ENCODE peak calls at places on chromosome 17, in nine cellular contexts. V, U, F, I, O, K, G, N and Y are unnamed samples.
A peak's percentile ranks its signal among the peaks of the same experiment; 100 is the strongest.

GRCh38 chr17:81935709-81936084 is 1.4 kb downstream of the PYCR1 start:
- DNase-seq in V (no peak), U (no peak), F (no peak), I (no peak), O (no peak), K (no peak), G (no peak), N (no peak), Y (no peak)

GRCh38 chr17:32877164-32877764 is 340 bp upstream of the MYO1D start:
- DNase-seq in V (peak; percentile 86), U (peak; percentile 97), F (peak; percentile 79), I (peak; percentile 93), O (peak; percentile 98), K (peak; percentile 84), G (peak; percentile 73), N (peak; percentile 96), Y (peak; percentile 97)

GRCh38 chr17:35900280-35900679 is 20.1 kb upstream of the CCL5 start:
- DNase-seq in V (no peak), U (no peak), F (no peak), I (no peak), O (peak; percentile 30), K (no peak), G (no peak), N (no peak), Y (no peak)

GRCh38 chr17:4512156-4513112 is 13.8 kb downstream of the SPNS2 start:
- DNase-seq in V (no peak), U (no peak), F (no peak), I (no peak), O (no peak), K (no peak), G (no peak), N (no peak), Y (no peak)

GRCh38 chr17:36901506-36901905 is 35.8 kb upstream of the LHX1 start:
- DNase-seq in V (no peak), U (peak; percentile 47), F (no peak), I (no peak), O (no peak), K (no peak), G (peak; percentile 33), N (no peak), Y (peak; percentile 15)

GRCh38 chr17:32822996-32823395 is 53.9 kb downstream of the MYO1D start:
- DNase-seq in V (no peak), U (no peak), F (no peak), I (no peak), O (no peak), K (no peak), G (no peak), N (no peak), Y (peak; percentile 18)

GRCh38 chr17:69501591-69502468 is 87.3 kb downstream of the MAP2K6 start:
- DNase-seq in V (peak; percentile 24), U (peak; percentile 27), F (no peak), I (peak; percentile 72), O (peak; percentile 40), K (peak; percentile 22), G (peak; percentile 90), N (no peak), Y (peak; percentile 52)

GRCh38 chr17:68910256-68910705 is 44.9 kb downstream of the ABCA8 start:
- DNase-seq in V (no peak), U (peak; percentile 31), F (no peak), I (no peak), O (no peak), K (peak; percentile 20), G (peak; percentile 4), N (no peak), Y (no peak)

GRCh38 chr17:32519769-32520701 is 33.2 kb downstream of the CDK5R1 start:
- DNase-seq in V (no peak), U (peak; percentile 52), F (no peak), I (peak; percentile 26), O (peak; percentile 44), K (peak; percentile 26), G (no peak), N (no peak), Y (peak; percentile 16)

GRCh38 chr17:4648741-4649140 is 7.3 kb upstream of the ALOX15 start:
- DNase-seq in V (no peak), U (no peak), F (no peak), I (peak; percentile 75), O (no peak), K (no peak), G (no peak), N (no peak), Y (no peak)

GRCh38 chr17:6748617-6749016 is 7.2 kb upstream of the XAF1 start:
- DNase-seq in V (no peak), U (no peak), F (no peak), I (no peak), O (no peak), K (no peak), G (no peak), N (no peak), Y (no peak)

GRCh38 chr17:61639818-61640217 is 48.8 kb upstream of the NACA2 start:
- DNase-seq in V (no peak), U (no peak), F (no peak), I (no peak), O (no peak), K (no peak), G (no peak), N (no peak), Y (no peak)

GRCh38 chr17:1486802-1487695 is 5.4 kb downstream of the MYO1C start:
- DNase-seq in V (no peak), U (peak; percentile 73), F (peak; percentile 72), I (peak; percentile 95), O (peak; percentile 96), K (peak; percentile 73), G (no peak), N (peak; percentile 88), Y (peak; percentile 48)

DNA sequence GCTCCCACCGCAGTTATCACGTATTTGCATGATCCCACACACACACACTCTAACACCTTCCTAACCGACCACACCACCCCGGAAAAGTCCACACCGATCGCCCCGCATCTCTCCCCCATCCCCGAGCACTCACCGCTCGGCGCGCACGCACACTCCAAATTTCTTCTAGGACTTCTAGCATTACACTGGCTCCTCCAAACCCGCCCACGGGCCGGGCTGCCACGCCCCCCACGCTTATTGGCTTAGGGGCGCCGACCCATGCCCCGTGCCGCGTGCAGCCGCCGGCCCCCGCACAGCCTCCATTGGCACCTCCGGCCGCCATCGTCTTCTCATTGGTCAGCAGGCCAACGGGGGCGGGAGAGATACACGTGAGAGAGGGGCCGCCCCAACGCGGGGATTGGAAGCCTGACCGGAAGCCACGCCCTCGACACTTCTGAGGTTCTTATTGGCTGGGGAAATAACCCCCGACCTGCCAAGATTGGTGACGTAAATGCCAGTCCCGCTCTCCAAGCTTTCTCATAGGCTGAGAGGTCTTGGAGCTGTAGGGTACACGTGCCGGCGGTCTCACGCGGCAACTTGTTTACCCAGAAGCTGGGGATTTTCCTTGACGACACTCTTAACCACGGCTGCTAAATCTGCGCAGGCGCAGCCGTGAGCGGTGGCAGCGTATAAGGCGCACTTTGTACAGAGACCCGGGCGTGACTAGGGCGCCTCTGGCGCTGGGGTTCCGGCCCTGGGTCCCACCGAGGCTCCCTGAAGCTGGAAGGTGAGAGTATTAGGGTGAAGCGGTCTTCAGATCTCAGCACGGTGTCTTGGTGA is 4.2 kb upstream of the PER1 start:
- DNase-seq in V (peak; percentile 99), U (peak; percentile 100), F (peak; percentile 100), I (peak; percentile 100), O (peak; percentile 100), K (peak; percentile 100), G (peak; percentile 100), N (peak; percentile 100), Y (peak; percentile 100)
- H3K4me1 ChIP-seq in V (peaks cover 41% of the 10 kb centered on the region), U (peaks cover 18% of the 10 kb centered on the region), F (peaks cover 3% of the 10 kb centered on the region), I (peaks cover 21% of the 10 kb centered on the region), O (peaks cover 66% of the 10 kb centered on the region), K (peaks cover 45% of the 10 kb centered on the region), G (peaks cover 21% of the 10 kb centered on the region), N (peaks cover 33% of the 10 kb centered on the region), Y (peaks cover 21% of the 10 kb centered on the region)

GRCh38 chr17:39619786-39620101 is 7.0 kb upstream of the PPP1R1B start:
- DNase-seq in V (no peak), U (no peak), F (no peak), I (no peak), O (no peak), K (no peak), G (no peak), N (no peak), Y (no peak)

GRCh38 chr17:39622380-39623006 is 4.3 kb upstream of the PPP1R1B start:
- DNase-seq in V (peak; percentile 21), U (no peak), F (no peak), I (no peak), O (no peak), K (no peak), G (no peak), N (no peak), Y (no peak)

GRCh38 chr17:39623356-39623950 is 3.3 kb upstream of the PPP1R1B start:
- DNase-seq in V (peak; percentile 77), U (peak; percentile 78), F (peak; percentile 71), I (peak; percentile 96), O (peak; percentile 96), K (peak; percentile 83), G (peak; percentile 36), N (peak; percentile 92), Y (peak; percentile 82)

GRCh38 chr17:39624313-39624712 is 2.4 kb upstream of the PPP1R1B start:
- DNase-seq in V (no peak), U (no peak), F (no peak), I (no peak), O (no peak), K (no peak), G (no peak), N (no peak), Y (no peak)

GRCh38 chr17:39621523-39622379 is 5.0 kb upstream of the PPP1R1B start:
- DNase-seq in V (peak; percentile 84), U (peak; percentile 90), F (peak; percentile 84), I (peak; percentile 90), O (peak; percentile 94), K (peak; percentile 81), G (peak; percentile 69), N (peak; percentile 93), Y (peak; percentile 84)
- TF ChIP-seq CTCF in V (peak; percentile 99), U (peak; percentile 100), F (peak; percentile 98), I (peak; percentile 99), O (peak; percentile 98), K (peak; percentile 100), G (peak; percentile 100), N (peak; percentile 100), Y (peak; percentile 100)

GRCh38 chr17:21595086-21595485 is 97.2 kb upstream of the KCNJ18 start:
- DNase-seq in V (no peak), U (no peak), F (no peak), I (no peak), O (no peak), K (no peak), G (no peak), N (no peak), Y (no peak)
- H3K9me3 ChIP-seq in V (no peaks in the 10 kb centered on the region), U (no peaks in the 10 kb centered on the region), F (no peaks in the 10 kb centered on the region), I (no peaks in the 10 kb centered on the region), O (no peaks in the 10 kb centered on the region), K (peaks cover under 1% of the 10 kb centered on the region), G (no peaks in the 10 kb centered on the region), N (no peaks in the 10 kb centered on the region), Y (no peaks in the 10 kb centered on the region)

DNA sequence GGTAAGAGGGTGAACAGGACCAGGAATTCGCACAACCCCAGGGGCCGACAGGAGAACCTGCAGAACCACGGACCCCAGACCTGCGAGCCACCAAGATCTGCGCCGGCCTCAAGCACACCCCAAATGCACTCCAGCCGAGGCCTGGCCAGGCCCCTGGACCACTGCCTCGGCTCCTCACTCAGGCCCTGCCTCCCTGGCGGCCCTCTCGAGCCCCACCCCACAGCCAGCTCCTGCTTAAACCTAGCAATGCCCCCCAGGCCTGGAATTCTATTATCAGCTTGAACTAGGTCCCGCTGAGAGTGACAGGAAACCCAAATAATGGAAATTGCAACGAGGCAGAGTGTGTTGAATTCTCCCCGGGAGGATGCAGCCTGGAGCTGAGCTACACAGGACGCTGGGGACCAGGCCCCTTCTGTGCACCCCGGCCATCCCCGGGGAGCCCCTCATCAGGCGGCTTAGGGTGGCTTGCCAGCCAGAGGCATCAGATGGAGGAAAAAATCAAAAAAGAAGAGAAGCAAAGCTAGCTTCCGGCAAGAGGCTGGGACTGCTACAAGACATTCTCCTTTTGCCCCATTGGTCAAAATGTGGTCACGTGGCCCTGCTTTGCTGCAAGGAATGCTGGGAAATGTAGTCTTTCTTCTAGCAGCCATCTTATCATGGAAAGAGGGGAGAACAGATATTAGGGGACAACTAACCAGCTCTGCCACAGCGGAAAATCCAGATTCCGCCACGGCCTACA is 2.4 kb upstream of the ENPP7 start:
- DNase-seq in V (peak; percentile 93), U (peak; percentile 91), F (peak; percentile 75), I (peak; percentile 88), O (peak; percentile 76), K (peak; percentile 90), G (peak; percentile 91), N (peak; percentile 82), Y (peak; percentile 87)
- H3K4me1 ChIP-seq in V (no peaks in the 10 kb centered on the region), U (no peaks in the 10 kb centered on the region), F (no peaks in the 10 kb centered on the region), I (no peaks in the 10 kb centered on the region), O (peaks cover 4% of the 10 kb centered on the region), K (no peaks in the 10 kb centered on the region), G (no peaks in the 10 kb centered on the region), N (peaks cover 5% of the 10 kb centered on the region), Y (no peaks in the 10 kb centered on the region)